ENCODE peak calls at places on chromosomes 5 and 9, in five cellular contexts. One of them, this sample, is unnamed.

GRCh38 chr5:151686673-151687378 is at the start of gene SPARC:
- DNase-seq in left ventricle myocardium inferior: peak
- DNase-seq in ovary: peak
- DNase-seq in CD8-positive, alpha-beta T cell: no peak
- DNase-seq in right atrium auricular region: peak
- DNase-seq in this sample: no peak

GRCh38 chr5:135141303-135142268 is 107.6 kb upstream of the PITX1 start:
- DNase-seq in CD8-positive, alpha-beta T cell: no peak
- DNase-seq in ovary: no peak
- DNase-seq in right atrium auricular region: no peak
- DNase-seq in left ventricle myocardium inferior: no peak
- DNase-seq in this sample: no peak

GRCh38 chr9:97318433-97318832 is 11.0 kb downstream of the CCDC180 start:
- DNase-seq in right atrium auricular region: no peak
- DNase-seq in ovary: no peak
- DNase-seq in CD8-positive, alpha-beta T cell: no peak
- DNase-seq in left ventricle myocardium inferior: no peak
- DNase-seq in this sample: no peak

GRCh38 chr9:133953976-133954709 is 38.0 kb downstream of the VAV2 start:
- DNase-seq in ovary: no peak
- DNase-seq in CD8-positive, alpha-beta T cell: no peak
- DNase-seq in right atrium auricular region: no peak
- DNase-seq in left ventricle myocardium inferior: no peak
- DNase-seq in this sample: no peak

GRCh38 chr5:90022002-90022710 is 387.4 kb downstream of the CETN3 start:
- DNase-seq in left ventricle myocardium inferior: no peak
- DNase-seq in ovary: no peak
- DNase-seq in right atrium auricular region: no peak
- DNase-seq in CD8-positive, alpha-beta T cell: no peak
- DNase-seq in this sample: no peak

GRCh38 chr9:112355305-112355953 is 22.0 kb upstream of the PTBP3 start:
- DNase-seq in ovary: peak
- DNase-seq in left ventricle myocardium inferior: no peak
- DNase-seq in right atrium auricular region: no peak
- DNase-seq in CD8-positive, alpha-beta T cell: no peak
- DNase-seq in this sample: no peak

GRCh38 chr9:71748280-71748743 is 20.0 kb downstream of the CEMIP2 start:
- DNase-seq in CD8-positive, alpha-beta T cell: no peak
- DNase-seq in left ventricle myocardium inferior: no peak
- DNase-seq in right atrium auricular region: no peak
- DNase-seq in ovary: no peak
- DNase-seq in this sample: no peak

GRCh38 chr5:1034421-1034905 is 25.9 kb downstream of the NKD2 start:
- DNase-seq in right atrium auricular region: no peak
- DNase-seq in CD8-positive, alpha-beta T cell: no peak
- DNase-seq in ovary: no peak
- DNase-seq in left ventricle myocardium inferior: peak
- DNase-seq in this sample: no peak

GRCh38 chr5:129904667-129905466 is 602 bp downstream of the CHSY3 start:
- DNase-seq in CD8-positive, alpha-beta T cell: no peak
- DNase-seq in right atrium auricular region: no peak
- DNase-seq in left ventricle myocardium inferior: peak
- DNase-seq in ovary: no peak
- DNase-seq in this sample: no peak

GRCh38 chr9:81588148-81588874 is 101.0 kb downstream of the TLE1 start:
- DNase-seq in left ventricle myocardium inferior: no peak
- DNase-seq in CD8-positive, alpha-beta T cell: no peak
- DNase-seq in right atrium auricular region: no peak
- DNase-seq in ovary: no peak
- DNase-seq in this sample: peak

GRCh38 chr5:21398511-21398910 is 1410.5 kb upstream of the CDH18 start:
- DNase-seq in ovary: no peak
- DNase-seq in CD8-positive, alpha-beta T cell: no peak
- DNase-seq in left ventricle myocardium inferior: no peak
- DNase-seq in right atrium auricular region: no peak
- DNase-seq in this sample: no peak

GRCh38 chr5:11426442-11426841 is 477.8 kb downstream of the CTNND2 start:
- DNase-seq in ovary: no peak
- DNase-seq in left ventricle myocardium inferior: no peak
- DNase-seq in CD8-positive, alpha-beta T cell: no peak
- DNase-seq in right atrium auricular region: no peak
- DNase-seq in this sample: no peak

GRCh38 chr5:139686919-139687421 is 38.8 kb downstream of the CXXC5 start:
- DNase-seq in CD8-positive, alpha-beta T cell: no peak
- DNase-seq in right atrium auricular region: no peak
- DNase-seq in ovary: no peak
- DNase-seq in left ventricle myocardium inferior: no peak
- DNase-seq in this sample: no peak
- H3K27ac ChIP-seq in CD8-positive, alpha-beta T cell: no peak
- H3K27ac ChIP-seq in right atrium auricular region: peak
- H3K27ac ChIP-seq in ovary: no peak
- H3K27ac ChIP-seq in left ventricle myocardium inferior: peak
- H3K27ac ChIP-seq in this sample: peak

GRCh38 chr9:94005272-94005901 is 50.2 kb upstream of the BARX1 start:
- DNase-seq in left ventricle myocardium inferior: no peak
- DNase-seq in right atrium auricular region: no peak
- DNase-seq in ovary: no peak
- DNase-seq in CD8-positive, alpha-beta T cell: no peak
- DNase-seq in this sample: no peak

GRCh38 chr9:93996863-93997262 is 41.7 kb upstream of the BARX1 start:
- DNase-seq in right atrium auricular region: no peak
- DNase-seq in ovary: no peak
- DNase-seq in CD8-positive, alpha-beta T cell: no peak
- DNase-seq in left ventricle myocardium inferior: no peak
- DNase-seq in this sample: no peak

DNA sequence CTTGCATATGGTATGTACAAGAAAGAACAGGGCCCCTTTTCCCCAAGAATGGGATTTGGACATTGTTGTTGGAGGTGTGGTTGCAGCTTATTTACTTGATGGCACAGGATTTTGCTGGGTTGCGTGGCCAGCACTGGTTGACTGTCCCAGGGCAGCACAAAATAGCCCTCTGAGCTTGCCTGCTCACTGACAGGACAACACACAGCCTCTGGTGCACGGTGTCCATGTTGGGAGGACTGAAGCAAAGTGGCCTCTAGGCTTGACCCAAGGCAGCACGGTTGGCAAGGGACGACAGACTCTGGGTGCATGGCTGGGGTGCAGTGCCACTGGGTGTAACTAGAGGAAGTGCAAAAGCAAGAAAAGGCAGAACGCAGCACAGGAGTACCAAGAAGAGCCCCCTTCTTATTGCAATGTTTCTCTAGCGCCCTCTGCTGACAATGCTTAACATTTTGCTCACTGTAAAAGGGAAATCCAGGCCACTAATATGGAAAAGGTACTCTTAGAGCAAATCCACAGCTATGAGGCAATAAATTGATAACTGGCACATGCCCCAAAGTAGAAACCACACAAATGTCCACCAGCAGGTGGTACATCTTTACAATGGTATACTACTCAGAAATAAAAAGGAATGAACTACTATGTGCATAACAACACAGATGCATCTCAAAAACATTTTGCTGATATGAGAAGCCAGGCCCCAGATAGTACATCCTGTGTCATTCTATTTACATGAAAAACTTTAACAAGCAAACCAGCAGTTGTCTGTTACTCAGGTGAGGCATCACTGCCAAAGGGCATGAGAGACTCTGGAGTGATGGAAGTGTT is 47.4 kb upstream of the BARX1 start:
- DNase-seq in ovary: no peak
- DNase-seq in right atrium auricular region: no peak
- DNase-seq in left ventricle myocardium inferior: no peak
- DNase-seq in CD8-positive, alpha-beta T cell: no peak
- DNase-seq in this sample: no peak
- TF ChIP-seq CTCF in ovary: no peak
- TF ChIP-seq CTCF in right atrium auricular region: no peak
- TF ChIP-seq CTCF in left ventricle myocardium inferior: peak
- TF ChIP-seq CTCF in CD8-positive, alpha-beta T cell: peak
- TF ChIP-seq CTCF in this sample: peak

GRCh38 chr5:40503438-40503837 is 176.3 kb upstream of the PTGER4 start:
- DNase-seq in ovary: no peak
- DNase-seq in left ventricle myocardium inferior: no peak
- DNase-seq in right atrium auricular region: no peak
- DNase-seq in CD8-positive, alpha-beta T cell: no peak
- DNase-seq in this sample: no peak
- H3K4me3 ChIP-seq in ovary: no peak
- H3K4me3 ChIP-seq in left ventricle myocardium inferior: no peak
- H3K4me3 ChIP-seq in right atrium auricular region: no peak
- H3K4me3 ChIP-seq in CD8-positive, alpha-beta T cell: no peak
- H3K4me3 ChIP-seq in this sample: no peak

GRCh38 chr9:136693135-136693489 is 5.9 kb upstream of the AGPAT2 start:
- DNase-seq in left ventricle myocardium inferior: no peak
- DNase-seq in CD8-positive, alpha-beta T cell: no peak
- DNase-seq in right atrium auricular region: no peak
- DNase-seq in ovary: no peak
- DNase-seq in this sample: no peak
- H3K27ac ChIP-seq in left ventricle myocardium inferior: no peak
- H3K27ac ChIP-seq in CD8-positive, alpha-beta T cell: no peak
- H3K27ac ChIP-seq in right atrium auricular region: no peak
- H3K27ac ChIP-seq in ovary: no peak
- H3K27ac ChIP-seq in this sample: no peak

DNA sequence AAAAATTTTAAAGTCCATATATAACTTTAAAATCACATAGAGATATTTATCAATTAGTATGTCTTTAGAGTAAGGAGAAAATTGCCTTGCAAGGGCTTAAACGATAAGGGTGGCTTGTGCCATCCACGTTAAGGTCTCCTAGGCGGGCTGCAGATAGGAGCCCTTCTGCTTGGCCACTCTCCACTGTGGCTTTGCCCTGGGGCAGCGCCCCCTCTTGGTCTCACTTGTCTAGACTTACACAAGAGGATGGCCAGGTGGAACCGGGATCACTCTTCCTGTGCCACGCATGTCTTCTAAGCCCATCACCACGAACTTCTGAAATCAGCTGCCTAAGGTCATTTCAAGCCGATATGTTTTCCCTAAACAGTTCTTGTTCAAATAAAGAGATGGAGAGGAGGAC is 2.9 kb downstream of the FPGS start:
- DNase-seq in left ventricle myocardium inferior: no peak
- DNase-seq in right atrium auricular region: no peak
- DNase-seq in CD8-positive, alpha-beta T cell: no peak
- DNase-seq in ovary: peak
- DNase-seq in this sample: no peak
- TF ChIP-seq CTCF in left ventricle myocardium inferior: peak
- TF ChIP-seq CTCF in right atrium auricular region: no peak
- TF ChIP-seq CTCF in CD8-positive, alpha-beta T cell: peak
- TF ChIP-seq CTCF in ovary: no peak
- TF ChIP-seq CTCF in this sample: no peak

DNA sequence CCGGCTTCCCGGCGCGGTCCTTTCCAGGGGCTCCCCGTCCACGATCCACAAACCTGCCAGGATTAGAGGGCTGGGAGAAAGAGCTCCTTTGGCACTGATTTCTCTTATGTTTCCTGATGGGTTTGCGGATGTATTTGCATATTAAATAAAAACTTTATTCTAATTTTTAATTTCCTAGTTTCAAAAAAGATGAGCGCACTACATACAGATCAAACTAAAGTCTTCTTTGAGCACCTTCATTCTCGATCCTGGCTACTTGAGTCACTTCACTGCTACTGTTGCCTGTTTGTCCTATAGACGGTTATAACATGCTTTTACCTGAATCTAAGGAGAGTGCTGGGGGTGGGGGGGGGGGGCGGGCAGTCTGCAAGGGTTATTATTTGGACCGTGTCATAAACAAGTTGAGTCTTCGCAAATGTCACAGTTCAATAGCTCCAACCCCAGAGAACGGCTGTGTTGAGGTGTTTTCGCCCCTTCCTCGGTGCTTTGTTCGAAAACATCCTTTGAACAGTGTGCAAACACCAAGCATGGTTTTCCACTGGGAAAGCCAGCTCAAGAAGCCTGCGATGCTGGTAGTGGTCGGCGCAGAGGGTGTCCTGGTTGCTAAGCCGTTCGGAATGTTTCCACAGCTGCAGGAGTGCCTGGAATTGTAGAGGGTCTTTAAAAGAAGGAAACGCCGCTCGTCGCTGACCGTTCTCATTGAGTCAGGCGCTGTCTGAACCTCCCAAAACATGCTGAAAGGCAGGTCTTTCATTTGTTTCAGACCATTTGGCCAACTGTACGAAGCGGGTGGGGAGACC is 1.1 kb upstream of the STK10 start:
- DNase-seq in left ventricle myocardium inferior: no peak
- DNase-seq in right atrium auricular region: no peak
- DNase-seq in CD8-positive, alpha-beta T cell: no peak
- DNase-seq in ovary: no peak
- DNase-seq in this sample: no peak
- H3K4me3 ChIP-seq in left ventricle myocardium inferior: peak
- H3K4me3 ChIP-seq in right atrium auricular region: no peak
- H3K4me3 ChIP-seq in CD8-positive, alpha-beta T cell: no peak
- H3K4me3 ChIP-seq in ovary: peak
- H3K4me3 ChIP-seq in this sample: peak

GRCh38 chr9:129203556-129203909 is 25.5 kb upstream of the IER5L start:
- DNase-seq in ovary: no peak
- DNase-seq in left ventricle myocardium inferior: no peak
- DNase-seq in right atrium auricular region: no peak
- DNase-seq in CD8-positive, alpha-beta T cell: no peak
- DNase-seq in this sample: no peak
- H3K27ac ChIP-seq in ovary: peak
- H3K27ac ChIP-seq in left ventricle myocardium inferior: peak
- H3K27ac ChIP-seq in right atrium auricular region: no peak
- H3K27ac ChIP-seq in CD8-positive, alpha-beta T cell: peak
- H3K27ac ChIP-seq in this sample: peak

GRCh38 chr5:31579558-31579957 is 47.5 kb downstream of the C5orf22 start:
- DNase-seq in CD8-positive, alpha-beta T cell: no peak
- DNase-seq in ovary: no peak
- DNase-seq in right atrium auricular region: no peak
- DNase-seq in left ventricle myocardium inferior: no peak
- DNase-seq in this sample: no peak

GRCh38 chr5:31587546-31587945 is 51.4 kb upstream of the PDZD2 start:
- DNase-seq in ovary: no peak
- DNase-seq in CD8-positive, alpha-beta T cell: no peak
- DNase-seq in left ventricle myocardium inferior: no peak
- DNase-seq in right atrium auricular region: no peak
- DNase-seq in this sample: no peak

GRCh38 chr5:31583129-31583528 is 51.0 kb downstream of the C5orf22 start:
- DNase-seq in ovary: no peak
- DNase-seq in left ventricle myocardium inferior: no peak
- DNase-seq in right atrium auricular region: no peak
- DNase-seq in CD8-positive, alpha-beta T cell: no peak
- DNase-seq in this sample: no peak

GRCh38 chr5:31585519-31586270 is 53.2 kb upstream of the PDZD2 start:
- DNase-seq in left ventricle myocardium inferior: no peak
- DNase-seq in CD8-positive, alpha-beta T cell: no peak
- DNase-seq in right atrium auricular region: no peak
- DNase-seq in ovary: no peak
- DNase-seq in this sample: no peak

DNA sequence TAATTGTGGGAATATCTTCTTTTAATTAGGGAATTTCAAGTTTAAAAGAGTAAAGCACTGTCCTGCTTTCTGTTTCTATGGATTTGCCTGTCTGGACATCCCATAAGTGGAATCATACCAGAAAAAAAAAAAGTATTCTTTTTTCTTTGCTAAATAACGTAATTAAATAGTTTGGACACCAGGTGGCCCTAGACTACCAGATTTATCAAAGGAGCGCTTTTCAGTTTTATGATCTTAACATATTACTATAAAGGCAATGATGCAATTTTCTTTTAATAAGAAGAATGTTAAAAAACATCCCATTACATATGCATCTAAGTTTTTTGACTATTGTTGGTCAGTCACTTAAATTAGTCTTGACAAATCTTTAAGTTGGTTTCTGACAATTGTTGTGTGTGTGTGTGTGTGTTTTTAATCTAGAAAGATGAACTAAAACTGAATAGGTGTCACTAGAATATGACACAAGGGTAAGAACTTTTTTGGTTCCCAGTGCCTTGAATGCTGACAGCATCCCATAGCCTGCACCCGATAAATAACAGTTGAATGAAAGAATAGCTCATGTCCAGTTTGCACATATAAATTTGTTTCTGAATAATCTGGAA is 49.5 kb downstream of the C5orf22 start:
- DNase-seq in left ventricle myocardium inferior: no peak
- DNase-seq in ovary: no peak
- DNase-seq in CD8-positive, alpha-beta T cell: no peak
- DNase-seq in right atrium auricular region: no peak
- DNase-seq in this sample: no peak
- TF ChIP-seq CTCF in left ventricle myocardium inferior: peak
- TF ChIP-seq CTCF in ovary: peak
- TF ChIP-seq CTCF in CD8-positive, alpha-beta T cell: peak
- TF ChIP-seq CTCF in right atrium auricular region: peak
- TF ChIP-seq CTCF in this sample: peak